ENCODE peak calls at places on chromosomes 5 and 9, in six cellular contexts. S, F, Z, W, K and E are unnamed samples.

GRCh38 chr5:82952326-82952725 is 124.9 kb downstream of the TMEM167A start:
- DNase-seq in W (no peak), Z (no peak), K (no peak), S (no peak), F (no peak), E (no peak)

GRCh38 chr5:107670028-107670926 is 460 bp downstream of the EFNA5 start:
- DNase-seq in K (peak), Z (peak), F (no peak), W (peak), S (peak), E (peak)

GRCh38 chr9:4836676-4837075 is 43.9 kb downstream of the RCL1 start:
- DNase-seq in S (no peak), W (no peak), K (no peak), Z (no peak), F (no peak), E (peak)

GRCh38 chr5:176851871-176852270 is 41.5 kb downstream of the UNC5A start:
- DNase-seq in Z (no peak), W (no peak), S (no peak), F (no peak), K (no peak), E (no peak)

GRCh38 chr9:129990269-129991005 is 52.6 kb downstream of the FNBP1 start:
- DNase-seq in K (no peak), Z (no peak), W (no peak), F (no peak), S (peak), E (no peak)

GRCh38 chr9:93450817-93451761 is at the start of gene FAM120A:
- DNase-seq in Z (peak), S (peak), F (peak), K (peak), W (peak), E (peak)

GRCh38 chr5:6551287-6551954 is 81.4 kb downstream of the NSUN2 start:
- DNase-seq in Z (no peak), S (no peak), K (no peak), F (no peak), W (no peak), E (no peak)

GRCh38 chr9:128733256-128733655 is 9.3 kb upstream of the ZDHHC12 start:
- DNase-seq in K (peak), Z (peak), F (no peak), W (peak), S (peak), E (peak)

GRCh38 chr9:124263800-124264426 is 6.2 kb downstream of the NEK6 start:
- DNase-seq in Z (no peak), F (no peak), S (no peak), K (peak), W (no peak), E (no peak)

GRCh38 chr9:3018691-3019230 is 174.9 kb upstream of the PUM3 start:
- DNase-seq in Z (no peak), S (no peak), F (no peak), W (no peak), K (no peak), E (no peak)

DNA sequence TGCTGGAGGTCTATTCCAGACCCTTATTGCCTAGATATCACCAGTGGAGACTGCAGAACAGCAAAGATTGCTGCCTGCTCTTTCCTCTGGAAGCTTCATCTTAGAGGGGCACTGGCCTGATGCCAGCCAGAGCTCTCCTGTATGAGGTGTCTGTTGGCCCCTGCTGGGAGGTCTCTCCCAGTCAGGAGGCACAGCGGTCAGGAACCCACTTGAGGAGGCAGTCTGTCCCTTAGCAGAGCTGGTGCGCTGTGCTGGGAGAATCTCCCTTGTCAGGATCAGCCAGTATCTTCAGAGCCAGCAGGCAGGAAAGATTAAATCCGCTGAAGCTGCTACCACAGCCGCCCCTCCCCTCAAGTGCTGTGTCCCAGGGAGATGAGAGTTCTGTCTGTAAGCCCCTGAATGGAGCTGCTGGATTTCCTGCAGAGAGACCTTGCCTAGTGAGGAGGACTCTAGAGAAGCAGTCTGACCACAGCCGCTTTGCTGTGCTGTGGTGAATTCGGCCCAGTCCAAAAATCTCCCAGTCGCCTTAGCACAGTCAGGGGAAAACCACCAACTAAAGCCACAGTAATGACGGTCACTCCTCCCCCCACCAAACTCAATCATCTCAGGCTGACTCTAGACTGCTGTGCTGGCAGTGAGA is 124.1 kb downstream of the JAKMIP2 start:
- DNase-seq in F (no peak), W (no peak), K (no peak), S (no peak), Z (no peak), E (no peak)
- H3K4me3 ChIP-seq in F (no peak), W (no peak), K (no peak), S (no peak), Z (no peak), E (no peak)

DNA sequence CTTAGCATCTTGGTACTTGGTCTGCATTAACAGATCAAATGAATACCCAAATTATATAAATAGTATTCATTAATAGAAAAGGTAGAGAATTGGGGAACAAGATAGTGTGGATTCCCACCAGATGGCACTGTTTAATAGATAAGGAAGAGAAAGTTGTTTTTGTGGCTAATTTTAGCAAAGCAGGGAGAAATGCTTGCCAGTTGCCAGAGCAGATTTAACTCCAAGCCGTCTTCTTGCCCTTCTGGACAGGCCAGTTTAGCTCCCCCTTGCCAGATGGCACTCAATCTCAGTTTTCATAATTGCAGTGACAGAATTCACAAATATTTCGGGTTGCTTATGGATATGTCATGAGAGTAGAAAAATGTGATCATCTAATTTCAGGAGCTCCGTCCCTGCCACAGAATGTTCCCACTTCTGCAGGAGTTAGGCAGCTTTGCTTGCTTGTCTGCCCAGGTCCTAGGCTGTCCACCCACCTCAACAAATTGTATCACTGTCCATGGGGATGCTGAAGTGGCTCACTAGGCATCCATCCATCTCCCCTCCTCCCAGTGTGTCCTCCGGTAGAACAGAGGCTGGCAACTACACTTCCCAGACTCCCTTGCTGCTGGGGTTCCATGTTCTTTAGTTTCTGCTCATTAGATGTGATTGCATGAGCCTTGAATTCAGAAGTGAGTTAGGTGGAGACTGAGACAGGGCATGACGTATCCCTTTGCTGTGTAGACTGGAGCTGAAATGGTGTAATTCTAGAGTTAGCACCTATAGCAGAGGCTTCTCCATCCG is 11.8 kb upstream of the HEXB start:
- DNase-seq in W (no peak), Z (no peak), F (no peak), K (peak), S (no peak), E (peak)
- H3K4me3 ChIP-seq in W (peak), Z (peak), F (no peak), K (no peak), S (no peak), E (peak)

GRCh38 chr9:96381696-96382095 is 1.8 kb downstream of the SLC35D2 start:
- DNase-seq in S (no peak), Z (no peak), W (no peak), K (no peak), F (no peak), E (no peak)
- H3K4me3 ChIP-seq in S (peak), Z (no peak), W (no peak), K (no peak), F (no peak), E (no peak)

GRCh38 chr5:60487885-60488425 is 212.0 kb downstream of the DEPDC1B start:
- DNase-seq in S (peak), Z (no peak), F (no peak), W (no peak), K (no peak), E (peak)
- H3K4me3 ChIP-seq in S (peak), Z (no peak), F (no peak), W (no peak), K (no peak), E (no peak)

GRCh38 chr5:14178091-14178490 is 34.9 kb downstream of the TRIO start:
- DNase-seq in Z (no peak), F (no peak), S (no peak), K (no peak), W (no peak), E (no peak)

GRCh38 chr5:14179446-14179845 is 36.3 kb downstream of the TRIO start:
- DNase-seq in W (no peak), K (no peak), Z (no peak), S (no peak), F (no peak), E (peak)

GRCh38 chr5:14176888-14177287 is 33.7 kb downstream of the TRIO start:
- DNase-seq in K (no peak), F (no peak), S (no peak), W (no peak), Z (no peak), E (no peak)

GRCh38 chr5:14178671-14179211 is 35.6 kb downstream of the TRIO start:
- DNase-seq in F (no peak), K (no peak), W (no peak), Z (no peak), S (no peak), E (peak)

GRCh38 chr5:14177651-14178050 is 34.5 kb downstream of the TRIO start:
- DNase-seq in S (no peak), F (no peak), K (no peak), Z (no peak), W (no peak), E (no peak)
- H3K4me3 ChIP-seq in S (no peak), F (no peak), K (no peak), Z (no peak), W (no peak), E (no peak)